ENCODE peak calls at places on chromosomes 16 and 17, in ten cellular contexts. R, U, H, B, P, X, M, C, F and Z are unnamed samples.

GRCh38 chr17:603405-604193 is 111.0 kb downstream of the VPS53 start:
- DNase-seq in B (no peak), X (no peak), P (no peak), C (no peak), M (no peak), F (no peak), R (no peak), U (no peak), H (no peak), Z (no peak)

GRCh38 chr17:29384901-29385300 is 5.3 kb upstream of the TAOK1 start:
- DNase-seq in F (no peak), P (no peak), U (no peak), B (no peak), M (no peak), R (no peak), C (no peak), X (no peak), H (no peak), Z (no peak)

GRCh38 chr16:12254566-12254965 is 278.0 kb downstream of the SNX29 start:
- DNase-seq in R (no peak), U (no peak), M (no peak), P (no peak), C (no peak), X (no peak), H (no peak), F (no peak), B (no peak), Z (no peak)

GRCh38 chr16:3152022-3152272 is 17.1 kb downstream of the ZNF213 start:
- DNase-seq in H (no peak), R (no peak), P (peak; percentile 43), X (no peak), B (peak; percentile 44), C (no peak), M (no peak), U (no peak), F (no peak), Z (no peak)

GRCh38 chr17:72677714-72678390 is 414.6 kb downstream of the SLC39A11 start:
- DNase-seq in H (no peak), U (no peak), B (no peak), R (no peak), X (no peak), C (no peak), M (no peak), P (no peak), F (peak; percentile 30), Z (no peak)

GRCh38 chr17:56112086-56112485 is 41.2 kb upstream of the ANKFN1 start:
- DNase-seq in B (no peak), P (no peak), X (no peak), R (no peak), M (no peak), U (no peak), F (no peak), H (no peak), C (no peak), Z (no peak)

GRCh38 chr17:1298616-1299015 is 19.2 kb downstream of the TRARG1 start:
- DNase-seq in P (peak; percentile 33), X (peak; percentile 70), H (no peak), M (no peak), B (peak; percentile 23), R (no peak), C (no peak), U (no peak), F (peak; percentile 12), Z (peak; percentile 36)

GRCh38 chr17:59427996-59428395 is 96.5 kb downstream of the YPEL2 start:
- DNase-seq in H (no peak), C (no peak), F (peak; percentile 59), M (no peak), X (no peak), P (no peak), R (no peak), U (peak; percentile 42), B (no peak), Z (no peak)

GRCh38 chr17:58282442-58282841 is 1.7 kb upstream of the MPO start:
- DNase-seq in C (no peak), P (no peak), B (no peak), X (peak; percentile 38), F (no peak), H (no peak), M (no peak), R (no peak), U (no peak), Z (no peak)

GRCh38 chr17:58279016-58279671 is 1.6 kb downstream of the MPO start:
- DNase-seq in F (peak; percentile 68), R (no peak), B (no peak), U (peak; percentile 48), H (no peak), M (no peak), X (peak; percentile 75), C (no peak), P (no peak), Z (no peak)

GRCh38 chr17:58279736-58280479 is 827 bp downstream of the MPO start:
- DNase-seq in F (no peak), M (no peak), X (peak; percentile 62), U (no peak), C (no peak), B (no peak), P (no peak), H (no peak), R (no peak), Z (no peak)

GRCh38 chr17:58281511-58282011 is 826 bp upstream of the MPO start:
- DNase-seq in H (no peak), M (no peak), C (no peak), P (no peak), U (no peak), B (no peak), F (no peak), R (no peak), X (no peak), Z (peak; percentile 43)

DNA sequence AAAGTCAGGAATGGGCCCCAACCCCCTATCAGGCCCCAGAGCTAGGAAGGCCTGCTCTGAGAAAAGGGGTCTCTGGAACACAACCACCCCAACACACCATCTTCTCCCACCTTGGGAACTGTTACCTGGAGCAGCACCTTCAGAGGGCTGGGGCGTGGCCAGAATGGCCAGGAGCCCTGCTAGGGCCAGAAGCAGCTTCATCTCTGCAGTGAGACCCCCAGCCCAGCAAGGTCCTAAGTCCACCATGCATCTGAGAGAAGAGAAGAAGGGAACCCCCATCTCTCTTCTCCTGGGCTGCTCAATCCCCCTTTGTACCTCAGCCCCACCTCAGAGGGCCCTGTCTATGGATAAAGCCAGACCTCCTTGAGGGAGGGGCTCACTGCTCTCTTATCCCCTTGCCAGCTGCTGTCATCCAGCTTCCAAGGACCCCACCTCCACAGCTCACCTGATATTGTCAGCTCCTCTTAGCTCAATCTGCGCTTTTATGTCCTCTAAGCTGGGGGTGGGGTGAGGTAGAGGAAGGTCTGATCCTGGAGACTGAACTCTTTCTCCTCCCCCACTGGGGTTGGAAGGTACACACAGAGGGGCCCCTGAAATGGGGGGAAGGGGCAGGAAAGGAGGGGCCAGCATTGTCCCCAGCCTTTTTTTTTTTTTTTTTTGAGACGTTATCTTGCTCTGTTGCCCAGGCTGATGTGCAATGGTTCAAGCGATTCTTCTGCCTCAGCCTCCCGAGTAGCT is at the start of gene MPO:
- DNase-seq in F (no peak), P (no peak), X (no peak), M (no peak), H (no peak), R (no peak), C (no peak), B (no peak), U (no peak), Z (peak; percentile 35)
- H3K27ac ChIP-seq in F (no peak within 1 kb of the TSS), P (no peak within 1 kb of the TSS), X (no peak within 1 kb of the TSS), M (no peak within 1 kb of the TSS), H (no peak within 1 kb of the TSS), R (no peak within 1 kb of the TSS), C (no peak within 1 kb of the TSS), B (no peak within 1 kb of the TSS), U (no peak within 1 kb of the TSS), Z (peak within 1 kb of the TSS; percentile 17)

GRCh38 chr17:79843475-79843916 is 4.3 kb upstream of the CBX4 start:
- DNase-seq in H (no peak), R (peak; percentile 54), F (no peak), X (no peak), B (no peak), M (no peak), U (no peak), P (no peak), C (peak; percentile 44), Z (no peak)

GRCh38 chr17:79842656-79843474 is 3.6 kb upstream of the CBX4 start:
- DNase-seq in H (no peak), B (peak; percentile 39), X (no peak), M (no peak), C (peak; percentile 29), F (peak; percentile 14), P (no peak), U (no peak), R (no peak), Z (no peak)

GRCh38 chr17:79844869-79845600 is 5.8 kb upstream of the CBX4 start:
- DNase-seq in U (peak; percentile 67), C (peak; percentile 67), H (no peak), F (peak; percentile 49), B (peak; percentile 47), R (peak; percentile 74), M (no peak), X (peak; percentile 85), P (peak; percentile 39), Z (peak; percentile 79)

GRCh38 chr17:79845601-79845949 is 6.3 kb upstream of the CBX4 start:
- DNase-seq in X (no peak), C (peak; percentile 75), P (no peak), M (no peak), B (no peak), U (no peak), F (peak; percentile 46), H (no peak), R (no peak), Z (peak; percentile 54)

DNA sequence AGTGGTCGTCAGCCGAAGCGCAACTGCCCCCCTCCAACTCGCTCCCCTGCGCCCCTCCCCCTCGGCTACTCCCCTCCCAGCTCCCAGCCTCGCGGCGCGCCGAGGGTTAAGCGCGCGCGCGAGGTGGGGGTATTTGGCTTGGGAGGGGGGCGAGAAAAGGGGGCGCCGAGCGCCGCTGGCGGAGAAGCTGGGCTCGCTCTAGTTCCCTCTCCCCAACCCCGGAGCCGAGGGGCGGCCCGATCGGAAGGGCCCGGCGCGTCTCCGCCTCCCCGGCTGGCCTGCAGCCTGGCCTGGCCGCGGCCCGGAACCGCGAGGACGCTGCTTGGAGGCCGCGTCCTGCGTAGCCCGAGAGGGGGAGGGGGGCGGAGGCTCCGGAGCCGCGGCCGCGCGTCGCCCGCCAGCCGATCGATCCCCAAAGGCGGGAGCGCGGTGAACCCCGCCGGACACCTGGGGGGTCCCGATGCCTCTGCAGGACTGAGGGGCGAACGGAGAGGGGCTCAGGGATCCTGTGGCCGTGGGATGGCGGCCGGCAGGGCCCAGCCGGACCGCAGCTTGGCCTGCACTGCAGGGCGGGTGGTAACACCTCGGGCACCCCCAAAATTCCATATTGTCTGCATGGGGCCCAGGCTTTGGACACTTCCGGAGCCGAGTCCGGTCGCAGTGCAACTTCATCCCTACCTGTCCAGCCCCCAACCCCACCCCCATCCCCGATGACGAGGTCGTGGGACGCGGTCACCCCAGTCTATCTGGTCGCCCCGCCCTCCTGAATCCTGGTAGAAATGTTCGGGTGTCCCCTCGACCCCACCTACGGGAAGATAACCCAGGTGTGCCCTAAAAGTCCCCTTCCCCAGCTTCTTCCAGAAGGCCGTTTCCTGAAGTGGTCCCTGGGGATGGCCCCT is 4.9 kb upstream of the CBX4 start:
- DNase-seq in M (no peak), R (peak; percentile 85), C (peak; percentile 53), F (peak; percentile 86), B (no peak), U (peak; percentile 78), P (no peak), H (no peak), X (peak; percentile 88), Z (peak; percentile 72)
- H3K27ac ChIP-seq in M (no peak overlapping the region), R (peak overlapping the region; percentile 69), C (no peak overlapping the region), F (no peak overlapping the region), B (no peak overlapping the region), U (peak overlapping the region; percentile 78), P (no peak overlapping the region), H (peak overlapping the region; percentile 16), X (peak overlapping the region; percentile 69), Z (peak overlapping the region; percentile 85)

GRCh38 chr17:45320349-45320930 is 3.6 kb upstream of the MAP3K14 start:
- DNase-seq in U (no peak), F (no peak), M (no peak), C (no peak), P (no peak), B (peak; percentile 53), H (no peak), X (no peak), R (no peak), Z (no peak)

GRCh38 chr17:45318561-45319230 is 1.9 kb upstream of the MAP3K14 start:
- DNase-seq in B (no peak), H (no peak), X (no peak), R (no peak), M (no peak), U (no peak), C (peak; percentile 65), P (no peak), F (no peak), Z (no peak)

GRCh38 chr17:45317113-45317820 is 447 bp upstream of the MAP3K14 start:
- DNase-seq in R (peak; percentile 100), H (peak; percentile 99), P (peak; percentile 100), M (peak; percentile 100), F (peak; percentile 100), B (peak; percentile 100), X (peak; percentile 100), U (peak; percentile 100), C (peak; percentile 100), Z (peak; percentile 100)

GRCh38 chr17:45320931-45321461 is 4.2 kb upstream of the MAP3K14 start:
- DNase-seq in H (peak; percentile 75), X (no peak), R (no peak), C (peak; percentile 67), P (no peak), B (no peak), M (no peak), F (peak; percentile 85), U (no peak), Z (no peak)

GRCh38 chr17:45319239-45319703 is 2.5 kb upstream of the MAP3K14 start:
- DNase-seq in B (no peak), U (no peak), H (peak; percentile 87), F (no peak), R (no peak), C (peak; percentile 59), M (no peak), P (no peak), X (no peak), Z (no peak)
- H3K27ac ChIP-seq in B (no peak overlapping the region), U (no peak overlapping the region), H (peak overlapping the region; percentile 73), F (no peak overlapping the region), R (no peak overlapping the region), C (peak overlapping the region; percentile 98), M (no peak overlapping the region), P (peak overlapping the region; percentile 64), X (no peak overlapping the region), Z (no peak overlapping the region)

GRCh38 chr17:31825961-31826691 is 32.9 kb downstream of the COPRS start:
- DNase-seq in C (no peak), M (no peak), P (no peak), R (peak; percentile 64), U (no peak), H (no peak), X (no peak), B (no peak), F (peak; percentile 76), Z (no peak)

GRCh38 chr17:31820691-31821435 is 38.2 kb downstream of the COPRS start:
- DNase-seq in X (no peak), M (no peak), P (no peak), F (no peak), R (no peak), C (no peak), H (no peak), B (no peak), U (no peak), Z (no peak)

GRCh38 chr17:31823014-31823413 is 36.0 kb downstream of the COPRS start:
- DNase-seq in C (no peak), U (no peak), P (no peak), M (no peak), B (no peak), H (no peak), F (no peak), R (no peak), X (no peak), Z (no peak)

GRCh38 chr17:31829649-31830048 is 29.4 kb downstream of the COPRS start:
- DNase-seq in P (no peak), B (no peak), R (no peak), U (no peak), F (no peak), C (no peak), H (no peak), X (no peak), M (no peak), Z (no peak)

DNA sequence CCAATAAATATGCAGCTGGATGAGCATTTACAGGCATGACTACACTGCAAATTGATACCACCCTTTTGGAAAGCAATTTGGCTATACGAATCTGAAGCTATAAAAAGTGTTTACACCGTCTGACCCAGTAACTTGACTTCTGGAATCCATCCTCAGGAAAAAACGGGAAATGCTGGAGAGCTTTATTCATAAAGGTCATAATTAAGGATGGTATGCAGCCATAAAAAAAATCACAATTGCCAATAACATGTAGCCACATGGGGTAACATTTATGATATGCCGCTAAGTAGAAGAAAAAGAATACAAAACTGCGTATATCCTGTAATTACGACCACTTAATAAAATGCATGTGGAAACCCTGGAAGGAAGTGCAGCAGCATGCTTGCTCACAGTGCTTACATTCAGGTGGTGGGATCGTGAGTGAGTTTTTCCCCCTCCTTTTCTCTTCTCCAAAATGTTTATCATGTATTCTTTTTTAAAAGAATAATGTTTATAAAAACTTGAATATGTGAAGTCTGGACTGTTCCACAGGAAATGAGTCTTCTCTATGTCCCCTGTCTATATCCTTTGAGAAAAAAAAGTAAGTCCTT is 34.2 kb downstream of the COPRS start:
- DNase-seq in B (no peak), R (no peak), C (no peak), H (no peak), X (no peak), F (no peak), P (no peak), U (no peak), M (no peak), Z (no peak)
- H3K27ac ChIP-seq in B (no peak overlapping the region), R (no peak overlapping the region), C (no peak overlapping the region), H (no peak overlapping the region), X (no peak overlapping the region), F (no peak overlapping the region), P (no peak overlapping the region), U (no peak overlapping the region), M (no peak overlapping the region), Z (no peak overlapping the region)